ENCODE peak calls at places on chromosomes 16 and 17, in four cellular contexts. L, Z, F and G are unnamed samples.
A peak's percentile ranks its signal among the peaks of the same experiment; 100 is the strongest.

GRCh38 chr17:44872131-44872768 is 24.6 kb downstream of the HIGD1B start:
- DNase-seq in L (no peak), Z (no peak), F (no peak), G (peak; percentile 69)

GRCh38 chr17:16918443-16918842 is 53.5 kb downstream of the TNFRSF13B start:
- DNase-seq in L (no peak), Z (no peak), F (no peak), G (no peak)

GRCh38 chr17:80045703-80046102 is 9.3 kb downstream of the CCDC40 start:
- DNase-seq in L (no peak), Z (no peak), F (no peak), G (no peak)

GRCh38 chr16:70653809-70654771 is 7.7 kb downstream of the IL34 start:
- DNase-seq in L (peak; percentile 87), Z (peak; percentile 85), F (peak; percentile 73), G (peak; percentile 89)

GRCh38 chr17:70767102-70767701 is 597.9 kb downstream of the KCNJ2 start:
- DNase-seq in L (no peak), Z (peak; percentile 30), F (peak; percentile 43), G (peak; percentile 48)

GRCh38 chr17:45715787-45716186 is 68.3 kb upstream of the CRHR1 start:
- DNase-seq in L (no peak), Z (no peak), F (no peak), G (no peak)

GRCh38 chr17:34981538-34982241 is 1.4 kb downstream of the LIG3 start:
- DNase-seq in L (no peak), Z (no peak), F (no peak), G (no peak)

GRCh38 chr17:74282587-74283370 is 8.7 kb downstream of the DNAI2 start:
- DNase-seq in L (peak; percentile 88), Z (no peak), F (no peak), G (peak; percentile 26)

GRCh38 chr17:78616946-78617345 is 39.8 kb upstream of the DNAH17 start:
- DNase-seq in L (no peak), Z (no peak), F (no peak), G (no peak)

DNA sequence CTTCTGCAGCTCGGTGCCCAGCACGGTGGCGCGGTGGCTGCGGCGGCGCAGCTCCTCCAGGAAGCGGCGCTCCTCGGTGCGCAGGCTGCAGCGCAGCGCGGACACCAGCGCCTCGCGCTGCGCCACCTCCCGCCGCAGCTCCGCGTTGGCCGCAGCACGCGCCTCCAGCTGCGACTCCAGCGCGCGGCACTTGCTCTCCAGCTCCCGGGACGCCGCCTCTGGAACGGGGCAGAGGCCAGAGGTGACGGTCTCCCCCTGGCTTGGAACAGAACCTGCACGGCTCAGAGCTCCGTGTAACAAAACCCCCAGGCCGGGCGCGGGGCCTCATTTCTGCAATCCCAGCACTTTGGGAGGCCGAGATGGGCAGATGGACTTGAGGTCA is 13.2 kb upstream of the CLUH start:
- DNase-seq in L (peak; percentile 46), Z (peak; percentile 67), F (no peak), G (no peak)
- TF ChIP-seq CTCF in L (no peak), Z (no peak), F (no peak), G (no peak)

GRCh38 chr16:83400234-83400633 is 407.5 kb upstream of the HSBP1 start:
- DNase-seq in L (no peak), Z (no peak), F (no peak), G (peak; percentile 8)
- TF ChIP-seq CTCF in L (no peak), Z (no peak), F (peak; percentile 43), G (no peak)

GRCh38 chr16:318628-319027 is 33.9 kb downstream of the AXIN1 start:
- DNase-seq in L (peak; percentile 31), Z (peak; percentile 33), F (no peak), G (no peak)
- TF ChIP-seq CTCF in L (peak; percentile 20), Z (peak; percentile 21), F (peak; percentile 42), G (no peak)

GRCh38 chr17:83156408-83156807 is 77.0 kb downstream of the METRNL start:
- DNase-seq in L (no peak), Z (no peak), F (no peak), G (no peak)
- TF ChIP-seq CTCF in L (no peak), Z (no peak), F (no peak), G (no peak)

GRCh38 chr16:685967-686366 is 1.8 kb upstream of the JMJD8 start:
- DNase-seq in L (no peak), Z (peak; percentile 65), F (no peak), G (peak; percentile 67)
- TF ChIP-seq CTCF in L (peak; percentile 40), Z (peak; percentile 45), F (peak; percentile 54), G (peak; percentile 57)

DNA sequence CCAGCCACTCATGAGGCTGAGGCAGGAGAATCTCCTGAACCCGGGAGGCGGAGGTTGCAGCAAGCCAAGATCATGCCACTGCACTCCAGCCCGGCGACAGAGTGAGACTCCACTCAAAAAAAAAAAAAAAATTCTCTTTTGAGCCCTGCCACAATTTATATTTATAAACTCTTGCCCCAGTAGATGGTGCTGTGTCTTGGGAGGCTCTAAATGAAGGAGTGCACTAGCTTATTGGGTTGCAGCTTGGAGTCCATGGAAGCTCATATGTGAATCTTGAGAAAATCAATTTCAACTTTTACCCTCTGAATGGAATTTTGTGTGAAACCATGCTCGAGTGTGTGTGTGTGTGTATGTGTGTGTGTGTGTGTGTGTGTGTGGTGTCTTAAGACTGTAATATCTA is 420.1 kb downstream of the HS3ST4 start:
- DNase-seq in L (no peak), Z (no peak), F (peak; percentile 2), G (no peak)
- TF ChIP-seq CTCF in L (no peak), Z (no peak), F (peak; percentile 16), G (no peak)

GRCh38 chr16:88367560-88367959 is 15.2 kb upstream of the ZNF469 start:
- DNase-seq in L (no peak), Z (no peak), F (no peak), G (no peak)

GRCh38 chr16:88368036-88368435 is 14.7 kb upstream of the ZNF469 start:
- DNase-seq in L (no peak), Z (peak; percentile 0), F (no peak), G (no peak)

GRCh38 chr16:88370365-88370764 is 12.4 kb upstream of the ZNF469 start:
- DNase-seq in L (no peak), Z (no peak), F (no peak), G (no peak)

GRCh38 chr16:88369447-88370008 is 13.2 kb upstream of the ZNF469 start:
- DNase-seq in L (no peak), Z (peak; percentile 1), F (no peak), G (no peak)

DNA sequence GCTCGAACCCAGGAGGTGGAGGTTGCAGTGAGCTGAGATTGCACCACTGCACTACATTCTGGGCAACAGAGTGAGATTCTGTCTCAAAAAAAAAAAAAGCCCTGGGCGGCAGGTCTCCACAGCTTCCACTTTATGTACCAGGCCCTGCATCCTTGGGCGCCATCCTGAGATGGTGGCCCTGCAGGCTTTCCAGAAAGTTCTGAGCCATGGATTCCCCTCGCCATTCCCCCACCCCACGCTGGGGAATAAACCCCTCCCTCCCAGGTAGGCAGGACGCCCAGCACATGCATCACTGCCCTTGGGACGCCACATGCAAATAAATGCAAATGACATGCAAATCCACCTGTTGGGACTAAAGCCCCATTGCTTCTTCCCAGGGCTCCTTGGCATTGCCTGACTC is 13.8 kb upstream of the ZNF469 start:
- DNase-seq in L (no peak), Z (peak; percentile 0), F (no peak), G (no peak)
- TF ChIP-seq CTCF in L (no peak), Z (no peak), F (no peak), G (no peak)

GRCh38 chr16:79257958-79258490 is 342.5 kb downstream of the MAF start:
- DNase-seq in L (no peak), Z (no peak), F (no peak), G (no peak)

GRCh38 chr16:79264237-79265104 is 336.1 kb downstream of the MAF start:
- DNase-seq in L (no peak), Z (no peak), F (no peak), G (no peak)

GRCh38 chr16:79265701-79266100 is 334.8 kb downstream of the MAF start:
- DNase-seq in L (no peak), Z (no peak), F (no peak), G (peak; percentile 4)

GRCh38 chr16:79261944-79262552 is 338.5 kb downstream of the MAF start:
- DNase-seq in L (no peak), Z (no peak), F (no peak), G (no peak)

GRCh38 chr16:79261461-79261860 is 339.1 kb downstream of the MAF start:
- DNase-seq in L (peak; percentile 55), Z (peak; percentile 61), F (no peak), G (peak; percentile 33)
- TF ChIP-seq CTCF in L (peak; percentile 36), Z (peak; percentile 65), F (peak; percentile 69), G (peak; percentile 32)

GRCh38 chr16:4520913-4521312 is 17.7 kb downstream of the CDIP1 start:
- DNase-seq in L (no peak), Z (no peak), F (no peak), G (no peak)
- TF ChIP-seq CTCF in L (no peak), Z (no peak), F (no peak), G (no peak)

DNA sequence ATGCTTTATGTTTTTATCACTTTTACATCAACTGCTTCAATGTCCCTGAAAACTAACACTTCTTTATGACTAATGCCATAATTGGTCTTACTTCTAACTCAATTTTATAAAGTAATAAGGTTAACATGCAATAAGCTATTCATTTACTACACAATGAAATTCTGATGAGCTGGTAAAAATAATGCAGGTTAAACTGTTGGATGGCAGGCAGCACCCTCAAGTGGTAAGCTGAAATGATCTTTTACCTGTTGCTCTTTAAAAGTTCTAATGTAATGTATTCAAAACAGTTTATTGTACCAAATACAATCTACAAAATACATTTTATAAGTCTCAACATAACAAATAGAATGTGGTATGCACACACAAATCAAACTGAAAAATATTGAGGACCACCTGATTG is 1280.3 kb downstream of the CDH8 start:
- DNase-seq in L (no peak), Z (no peak), F (no peak), G (no peak)
- TF ChIP-seq CTCF in L (no peak), Z (no peak), F (peak; percentile 17), G (peak; percentile 40)